ENCODE peak calls at places on chromosomes 2 and 18, in eight cellular contexts. E is upper lobe of right lung, C is neural crest cell, J is kidney tubule cell, F is EL, S is AG20443, V is gastrocnemius medialis, R is RWPE1. D is an unnamed sample.

GRCh38 chr18:23257686-23258565 is 122.6 kb downstream of the CABLES1 start:
- DNase-seq in J (peak; percentile 49), E (no peak), V (no peak), S (peak; percentile 76), C (no peak), R (no peak), F (peak; percentile 53), D (peak; percentile 69)

GRCh38 chr2:45941758-45942738 is 290.6 kb downstream of the PRKCE start:
- DNase-seq in F (peak; percentile 24), V (no peak), S (no peak), E (no peak), J (no peak), C (no peak), R (no peak), D (peak; percentile 45)

GRCh38 chr2:25700221-25700660 is 26.9 kb upstream of the DTNB start:
- DNase-seq in V (no peak), C (no peak), E (peak; percentile 5), J (peak; percentile 40), S (peak; percentile 61), F (peak; percentile 65), R (peak; percentile 77), D (peak; percentile 42)

GRCh38 chr2:73830871-73831401 is 2.2 kb downstream of the STAMBP start:
- DNase-seq in S (peak; percentile 50), R (peak; percentile 84), F (peak; percentile 87), C (no peak), E (no peak), V (no peak), J (peak; percentile 98), D (no peak)

GRCh38 chr2:32931945-32932709 is 14.6 kb upstream of the LTBP1 start:
- DNase-seq in F (no peak), J (no peak), C (no peak), R (no peak), E (no peak), V (no peak), S (no peak), D (no peak)

GRCh38 chr2:191869178-191869577 is 22.3 kb upstream of the CAVIN2 start:
- DNase-seq in V (no peak), J (peak; percentile 57), E (no peak), S (no peak), C (peak; percentile 33), F (peak; percentile 47), R (no peak), D (peak; percentile 46)

GRCh38 chr18:23377669-23378469 is 75.2 kb upstream of the RIOK3 start:
- DNase-seq in J (peak; percentile 76), E (no peak), C (no peak), V (no peak), S (peak; percentile 74), R (peak; percentile 63), F (peak; percentile 80), D (peak; percentile 91)

GRCh38 chr2:162244559-162245031 is 1.4 kb upstream of the FAP start:
- DNase-seq in F (peak; percentile 93), C (no peak), E (peak; percentile 71), S (peak; percentile 82), J (peak; percentile 97), R (peak; percentile 87), V (no peak), D (peak; percentile 96)

GRCh38 chr18:7902399-7902839 is 335.3 kb downstream of the PTPRM start:
- DNase-seq in J (no peak), C (no peak), R (no peak), E (no peak), S (peak; percentile 43), F (peak; percentile 54), V (peak; percentile 35), D (peak; percentile 96)